ENCODE peak calls at places on chromosomes 13 and 19, in five cellular contexts. One of them, this sample, is unnamed. For H3K4me1, the result is how much of the 10 kb centered on the place peaks cover.

GRCh38 chr19:41449079-41449864 is 6.3 kb downstream of the ERICH4 start:
- DNase-seq in sigmoid colon: peak
- DNase-seq in IMR-90: peak
- DNase-seq in vagina: no peak
- DNase-seq in astrocyte: peak
- DNase-seq in this sample: peak

GRCh38 chr13:76837811-76838210 is 48.4 kb downstream of the KCTD12 start:
- DNase-seq in sigmoid colon: no peak
- DNase-seq in vagina: no peak
- DNase-seq in astrocyte: no peak
- DNase-seq in IMR-90: peak
- DNase-seq in this sample: no peak

GRCh38 chr13:73416093-73416492 is 357.3 kb downstream of the KLF5 start:
- DNase-seq in sigmoid colon: no peak
- DNase-seq in IMR-90: no peak
- DNase-seq in vagina: no peak
- DNase-seq in astrocyte: peak
- DNase-seq in this sample: no peak

GRCh38 chr13:23753523-23753922 is 135.7 kb downstream of the MIPEP start:
- DNase-seq in IMR-90: peak
- DNase-seq in astrocyte: peak
- DNase-seq in vagina: no peak
- DNase-seq in sigmoid colon: no peak
- DNase-seq in this sample: no peak

GRCh38 chr13:100588350-100589177 is at the start of gene GGACT:
- DNase-seq in vagina: no peak
- DNase-seq in astrocyte: peak
- DNase-seq in IMR-90: peak
- DNase-seq in sigmoid colon: peak
- DNase-seq in this sample: peak

GRCh38 chr13:27355894-27356293 is 68.5 kb upstream of the GTF3A start:
- DNase-seq in astrocyte: no peak
- DNase-seq in IMR-90: no peak
- DNase-seq in sigmoid colon: no peak
- DNase-seq in vagina: no peak
- DNase-seq in this sample: no peak

GRCh38 chr19:20244356-20244755 is 77.3 kb downstream of the ZNF486 start:
- DNase-seq in IMR-90: no peak
- DNase-seq in sigmoid colon: no peak
- DNase-seq in vagina: no peak
- DNase-seq in astrocyte: no peak
- DNase-seq in this sample: no peak

GRCh38 chr19:24052811-24053210 is 34.2 kb upstream of the ZNF254 start:
- DNase-seq in IMR-90: peak
- DNase-seq in vagina: no peak
- DNase-seq in sigmoid colon: no peak
- DNase-seq in astrocyte: no peak
- DNase-seq in this sample: no peak

GRCh38 chr19:4233282-4233853 is 4.0 kb downstream of the EBI3 start:
- DNase-seq in sigmoid colon: no peak
- DNase-seq in vagina: no peak
- DNase-seq in IMR-90: peak
- DNase-seq in astrocyte: no peak
- DNase-seq in this sample: no peak

GRCh38 chr19:49335071-49335783 is at the start of gene CD37:
- DNase-seq in sigmoid colon: no peak
- DNase-seq in astrocyte: no peak
- DNase-seq in vagina: no peak
- DNase-seq in IMR-90: no peak
- DNase-seq in this sample: no peak

GRCh38 chr13:77985866-77986636 is 67.4 kb upstream of the EDNRB start:
- DNase-seq in IMR-90: no peak
- DNase-seq in vagina: no peak
- DNase-seq in astrocyte: no peak
- DNase-seq in sigmoid colon: no peak
- DNase-seq in this sample: no peak

GRCh38 chr19:44455100-44455499 is 6.8 kb upstream of the ZNF229 start:
- DNase-seq in IMR-90: no peak
- DNase-seq in sigmoid colon: no peak
- DNase-seq in astrocyte: no peak
- DNase-seq in vagina: no peak
- DNase-seq in this sample: no peak

GRCh38 chr13:28532226-28533048 is 37.5 kb upstream of the FLT1 start:
- DNase-seq in sigmoid colon: no peak
- DNase-seq in astrocyte: no peak
- DNase-seq in vagina: no peak
- DNase-seq in IMR-90: no peak
- DNase-seq in this sample: no peak

GRCh38 chr19:42301646-42302204 is at the start of gene PRR19:
- DNase-seq in sigmoid colon: no peak
- DNase-seq in astrocyte: no peak
- DNase-seq in IMR-90: no peak
- DNase-seq in vagina: no peak
- DNase-seq in this sample: no peak

GRCh38 chr13:36973621-36974268 is 25.4 kb downstream of the ALG5 start:
- DNase-seq in sigmoid colon: no peak
- DNase-seq in vagina: no peak
- DNase-seq in IMR-90: no peak
- DNase-seq in astrocyte: no peak
- DNase-seq in this sample: no peak

GRCh38 chr19:43711751-43712355 is 4.0 kb upstream of the IRGC start:
- DNase-seq in sigmoid colon: no peak
- DNase-seq in IMR-90: no peak
- DNase-seq in astrocyte: no peak
- DNase-seq in vagina: no peak
- DNase-seq in this sample: no peak

GRCh38 chr13:74675185-74675584 is 541.0 kb upstream of the KLF12 start:
- DNase-seq in IMR-90: peak
- DNase-seq in sigmoid colon: no peak
- DNase-seq in vagina: no peak
- DNase-seq in astrocyte: peak
- DNase-seq in this sample: no peak

GRCh38 chr13:33676700-33677048 is 141.3 kb upstream of the RFC3 start:
- DNase-seq in IMR-90: peak
- DNase-seq in vagina: no peak
- DNase-seq in sigmoid colon: peak
- DNase-seq in astrocyte: peak
- DNase-seq in this sample: peak

GRCh38 chr13:113018676-113019465 is 49.9 kb downstream of the MCF2L start:
- DNase-seq in astrocyte: no peak
- DNase-seq in IMR-90: no peak
- DNase-seq in sigmoid colon: no peak
- DNase-seq in vagina: no peak
- DNase-seq in this sample: no peak

GRCh38 chr19:24054044-24054935 is 32.7 kb upstream of the ZNF254 start:
- DNase-seq in sigmoid colon: no peak
- DNase-seq in IMR-90: peak
- DNase-seq in vagina: no peak
- DNase-seq in astrocyte: peak
- DNase-seq in this sample: no peak

GRCh38 chr13:113141591-113141950 is 16.9 kb upstream of the PROZ start:
- DNase-seq in astrocyte: no peak
- DNase-seq in vagina: no peak
- DNase-seq in sigmoid colon: no peak
- DNase-seq in IMR-90: no peak
- DNase-seq in this sample: no peak

GRCh38 chr13:84896128-84896527 is 903.1 kb downstream of the SLITRK6 start:
- DNase-seq in astrocyte: peak
- DNase-seq in sigmoid colon: no peak
- DNase-seq in IMR-90: peak
- DNase-seq in vagina: no peak
- DNase-seq in this sample: no peak

GRCh38 chr13:42398542-42398941 is 126.6 kb downstream of the AKAP11 start:
- DNase-seq in sigmoid colon: peak
- DNase-seq in vagina: no peak
- DNase-seq in IMR-90: no peak
- DNase-seq in astrocyte: no peak
- DNase-seq in this sample: no peak

GRCh38 chr13:90618133-90618532 is 729.4 kb upstream of the MIR17HG start:
- DNase-seq in vagina: no peak
- DNase-seq in sigmoid colon: no peak
- DNase-seq in astrocyte: no peak
- DNase-seq in IMR-90: no peak
- DNase-seq in this sample: no peak

GRCh38 chr19:27392027-27392632 is 1820.8 kb downstream of the UQCRFS1 start:
- DNase-seq in sigmoid colon: no peak
- DNase-seq in astrocyte: no peak
- DNase-seq in vagina: peak
- DNase-seq in IMR-90: no peak
- DNase-seq in this sample: peak

GRCh38 chr13:101626925-101627555 is 174.6 kb downstream of the ITGBL1 start:
- DNase-seq in vagina: no peak
- DNase-seq in astrocyte: no peak
- DNase-seq in IMR-90: peak
- DNase-seq in sigmoid colon: no peak
- DNase-seq in this sample: no peak

GRCh38 chr13:29994911-29995601 is 144.6 kb upstream of the UBL3 start:
- DNase-seq in IMR-90: no peak
- DNase-seq in vagina: no peak
- DNase-seq in sigmoid colon: no peak
- DNase-seq in astrocyte: no peak
- DNase-seq in this sample: no peak

GRCh38 chr19:3402631-3403443 is 36.5 kb downstream of the NFIC start:
- DNase-seq in IMR-90: no peak
- DNase-seq in vagina: no peak
- DNase-seq in sigmoid colon: no peak
- DNase-seq in astrocyte: no peak
- DNase-seq in this sample: no peak

GRCh38 chr19:46955813-46956371 is 63.7 kb upstream of the NPAS1 start:
- DNase-seq in sigmoid colon: no peak
- DNase-seq in IMR-90: no peak
- DNase-seq in astrocyte: no peak
- DNase-seq in vagina: no peak
- DNase-seq in this sample: no peak
- H3K27ac ChIP-seq in sigmoid colon: no peak
- H3K27ac ChIP-seq in IMR-90: no peak
- H3K27ac ChIP-seq in astrocyte: peak
- H3K27ac ChIP-seq in vagina: no peak
- H3K27ac ChIP-seq in this sample: no peak

GRCh38 chr19:13850910-13851753 is 25.8 kb upstream of the NANOS3 start:
- DNase-seq in sigmoid colon: peak
- DNase-seq in astrocyte: peak
- DNase-seq in vagina: no peak
- DNase-seq in IMR-90: peak
- DNase-seq in this sample: peak
- H3K4me3 ChIP-seq in sigmoid colon: peak
- H3K4me3 ChIP-seq in astrocyte: peak
- H3K4me3 ChIP-seq in vagina: peak
- H3K4me3 ChIP-seq in IMR-90: peak
- H3K4me3 ChIP-seq in this sample: peak

GRCh38 chr19:6259312-6259861 is 20.4 kb downstream of the MLLT1 start:
- DNase-seq in sigmoid colon: no peak
- DNase-seq in IMR-90: peak
- DNase-seq in vagina: no peak
- DNase-seq in astrocyte: no peak
- DNase-seq in this sample: no peak

GRCh38 chr19:6260912-6261636 is 18.7 kb downstream of the MLLT1 start:
- DNase-seq in sigmoid colon: no peak
- DNase-seq in astrocyte: no peak
- DNase-seq in vagina: no peak
- DNase-seq in IMR-90: peak
- DNase-seq in this sample: no peak

GRCh38 chr19:6261883-6262282 is 17.9 kb downstream of the MLLT1 start:
- DNase-seq in astrocyte: no peak
- DNase-seq in sigmoid colon: no peak
- DNase-seq in vagina: no peak
- DNase-seq in IMR-90: no peak
- DNase-seq in this sample: no peak

GRCh38 chr19:6260376-6260775 is 19.4 kb downstream of the MLLT1 start:
- DNase-seq in sigmoid colon: no peak
- DNase-seq in vagina: no peak
- DNase-seq in astrocyte: no peak
- DNase-seq in IMR-90: no peak
- DNase-seq in this sample: no peak

DNA sequence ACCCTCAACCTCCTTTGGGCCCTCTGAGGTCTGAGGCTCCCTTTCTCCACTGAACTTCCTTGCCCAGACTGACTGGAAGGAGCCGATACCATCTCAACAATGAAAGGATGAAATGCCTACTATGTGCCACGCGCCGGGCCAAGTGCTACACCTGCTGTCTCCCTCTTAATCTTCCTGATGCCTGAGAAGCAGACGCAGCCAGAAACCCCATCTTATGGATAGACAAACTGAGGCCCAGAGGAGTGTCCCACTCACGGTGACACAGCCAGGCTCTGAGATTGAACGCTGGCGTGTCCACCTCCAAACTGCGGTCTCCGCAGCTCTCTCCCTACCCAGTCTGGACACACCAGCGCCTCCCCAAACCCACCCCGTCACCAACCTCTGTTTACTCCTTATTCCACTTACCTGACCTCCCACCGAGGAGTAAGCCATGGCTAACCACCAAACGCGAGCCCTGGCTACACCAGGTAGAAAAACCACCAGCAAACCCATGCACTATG is 20.9 kb downstream of the MLLT1 start:
- DNase-seq in sigmoid colon: no peak
- DNase-seq in vagina: no peak
- DNase-seq in IMR-90: no peak
- DNase-seq in astrocyte: no peak
- DNase-seq in this sample: no peak
- H3K4me1 ChIP-seq in sigmoid colon: under half
- H3K4me1 ChIP-seq in vagina: under half
- H3K4me1 ChIP-seq in IMR-90: under half
- H3K4me1 ChIP-seq in astrocyte: under half
- H3K4me1 ChIP-seq in this sample: under half

DNA sequence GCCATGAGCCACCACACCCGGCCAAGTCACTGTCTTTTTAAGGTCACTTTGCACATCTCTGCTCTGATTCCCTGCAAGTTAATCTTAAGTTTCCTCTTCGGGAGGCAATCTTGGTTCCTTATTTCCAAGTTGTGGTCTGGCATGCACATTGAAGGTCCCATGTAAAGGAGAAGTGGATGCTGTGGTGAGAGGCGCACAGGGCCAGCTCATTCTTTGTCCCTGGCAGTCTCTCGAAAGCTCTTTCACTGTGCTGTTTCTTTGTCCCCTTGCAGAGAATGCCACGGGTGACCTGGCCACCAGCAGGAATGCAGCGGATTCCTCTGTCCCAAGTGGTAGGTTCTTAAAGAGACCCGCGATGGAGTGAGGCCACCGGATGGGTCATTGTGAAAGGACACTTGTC is 16.4 kb upstream of the C19orf33 start:
- DNase-seq in vagina: no peak
- DNase-seq in sigmoid colon: no peak
- DNase-seq in astrocyte: no peak
- DNase-seq in IMR-90: no peak
- DNase-seq in this sample: no peak
- H3K27ac ChIP-seq in vagina: no peak
- H3K27ac ChIP-seq in sigmoid colon: no peak
- H3K27ac ChIP-seq in astrocyte: no peak
- H3K27ac ChIP-seq in IMR-90: no peak
- H3K27ac ChIP-seq in this sample: no peak

GRCh38 chr19:638901-639250 is 803 bp upstream of the FGF22 start:
- DNase-seq in sigmoid colon: no peak
- DNase-seq in IMR-90: no peak
- DNase-seq in astrocyte: no peak
- DNase-seq in vagina: no peak
- DNase-seq in this sample: no peak
- H3K4me3 ChIP-seq in sigmoid colon: peak
- H3K4me3 ChIP-seq in IMR-90: peak
- H3K4me3 ChIP-seq in astrocyte: no peak
- H3K4me3 ChIP-seq in vagina: peak
- H3K4me3 ChIP-seq in this sample: peak